ENCODE peak calls at places on chromosomes 2 and 18, in seven cellular contexts. X, Q, W, B, J, M and P are unnamed samples.

GRCh38 chr2:75276093-75277055 is 77.1 kb upstream of the TACR1 start:
- DNase-seq in M (peak; percentile 51), Q (no peak), X (peak; percentile 18), B (no peak), J (peak; percentile 40), W (no peak), P (peak; percentile 18)

GRCh38 chr2:206585335-206585734 is 57.0 kb upstream of the FAM237A start:
- DNase-seq in Q (no peak), J (no peak), B (no peak), X (peak; percentile 13), M (no peak), W (no peak), P (no peak)

GRCh38 chr2:181037922-181038321 is 57.5 kb downstream of the UBE2E3 start:
- DNase-seq in B (no peak), J (no peak), X (no peak), Q (no peak), W (no peak), M (no peak), P (no peak)

GRCh38 chr2:88071365-88071764 is 3.7 kb downstream of the SMYD1 start:
- DNase-seq in B (no peak), M (no peak), Q (no peak), J (no peak), X (no peak), W (no peak), P (no peak)

GRCh38 chr2:57693177-57693576 is 353.4 kb upstream of the VRK2 start:
- DNase-seq in W (no peak), X (no peak), J (no peak), Q (no peak), M (no peak), B (no peak), P (no peak)

GRCh38 chr2:28442328-28442727 is 49.7 kb downstream of the FOSL2 start:
- DNase-seq in M (no peak), J (no peak), B (no peak), Q (no peak), X (no peak), W (no peak), P (no peak)

GRCh38 chr2:24080721-24081120 is 3.9 kb downstream of the TP53I3 start:
- DNase-seq in W (no peak), B (no peak), J (no peak), X (no peak), M (no peak), Q (no peak), P (no peak)

GRCh38 chr2:225207026-225207425 is 164.8 kb upstream of the DOCK10 start:
- DNase-seq in M (no peak), J (no peak), B (peak; percentile 31), W (no peak), Q (no peak), X (no peak), P (no peak)

GRCh38 chr2:27262379-27263286 is at the start of gene SLC30A3:
- DNase-seq in W (peak; percentile 66), B (peak; percentile 54), Q (no peak), X (no peak), M (no peak), J (peak; percentile 94), P (no peak)

GRCh38 chr18:62445386-62445917 is 77.4 kb upstream of the ZCCHC2 start:
- DNase-seq in J (no peak), M (no peak), W (no peak), X (no peak), Q (no peak), B (peak; percentile 100), P (no peak)